ENCODE peak calls at places on chromosomes 13 and 19, in four cellular contexts. D is tibial nerve, C is GM06990, J is immature natural killer cell. M is an unnamed sample.

GRCh38 chr19:30240904-30241695 is 131.1 kb upstream of the ZNF536 start:
- DNase-seq in D (no peak), C (no peak), J (no peak), M (no peak)

GRCh38 chr13:42751693-42752092 is 29.7 kb upstream of the FAM216B start:
- DNase-seq in D (no peak), C (no peak), J (no peak), M (no peak)

GRCh38 chr13:55439450-55439849 is 1701.3 kb upstream of the PRR20A start:
- DNase-seq in D (no peak), C (no peak), J (no peak), M (no peak)

GRCh38 chr13:88602786-88603777 is 931.9 kb downstream of the SLITRK5 start:
- DNase-seq in D (no peak), C (no peak), J (no peak), M (no peak)

GRCh38 chr19:38729653-38730469 is 14.4 kb downstream of the CAPN12 start:
- DNase-seq in D (no peak), C (peak), J (peak), M (peak)

GRCh38 chr19:32526895-32527294 is 54.1 kb upstream of the PDCD5 start:
- DNase-seq in D (no peak), C (no peak), J (no peak), M (no peak)

GRCh38 chr13:43005460-43006236 is 13.6 kb upstream of the EPSTI1 start:
- DNase-seq in D (no peak), C (no peak), J (no peak), M (no peak)

GRCh38 chr19:6100284-6100915 is 9.9 kb downstream of the RFX2 start:
- DNase-seq in D (no peak), C (peak), J (peak), M (peak)

GRCh38 chr19:850221-850978 is 1.7 kb upstream of the ELANE start:
- DNase-seq in D (peak), C (no peak), J (no peak), M (no peak)

GRCh38 chr13:99975626-99976025 is 4.1 kb upstream of the ZIC5 start:
- DNase-seq in D (no peak), C (no peak), J (no peak), M (no peak)

GRCh38 chr19:6925801-6926751 is 38.7 kb downstream of the ADGRE1 start:
- DNase-seq in D (no peak), C (peak), J (no peak), M (peak)

GRCh38 chr19:38734426-38735256 is 9.6 kb downstream of the CAPN12 start:
- DNase-seq in D (no peak), C (peak), J (peak), M (peak)

GRCh38 chr13:94120878-94121277 is 358.6 kb downstream of the DCT start:
- DNase-seq in D (no peak), C (no peak), J (no peak), M (no peak)

GRCh38 chr13:112820318-112820717 is 130.5 kb downstream of the ATP11A start:
- DNase-seq in D (no peak), C (no peak), J (no peak), M (no peak)

GRCh38 chr13:61685683-61686013 is 270.0 kb upstream of the PCDH20 start:
- DNase-seq in D (no peak), C (no peak), J (no peak), M (no peak)

GRCh38 chr13:24071016-24071415 is 89.5 kb upstream of the SPATA13 start:
- DNase-seq in D (no peak), C (no peak), J (no peak), M (no peak)

GRCh38 chr13:33052446-33052845 is 36.2 kb downstream of the KL start:
- DNase-seq in D (no peak), C (no peak), J (no peak), M (no peak)

GRCh38 chr13:96632536-96633320 is 361.5 kb downstream of the OXGR1 start:
- DNase-seq in D (no peak), C (no peak), J (no peak), M (no peak)

GRCh38 chr13:26988059-26988769 is 183.4 kb downstream of the USP12 start:
- DNase-seq in D (no peak), C (no peak), J (no peak), M (no peak)

GRCh38 chr19:43768273-43769050 is 12.3 kb downstream of the KCNN4 start:
- DNase-seq in D (no peak), C (no peak), J (no peak), M (no peak)

GRCh38 chr19:3057275-3057714 is 5.0 kb downstream of the TLE5 start:
- DNase-seq in D (peak), C (no peak), J (no peak), M (no peak)

GRCh38 chr19:9877775-9878510 is 42.8 kb downstream of the PIN1 start:
- DNase-seq in D (no peak), C (no peak), J (no peak), M (no peak)

GRCh38 chr19:17751103-17751911 is at the start of gene FCHO1:
- DNase-seq in D (no peak), C (peak), J (peak), M (peak)

GRCh38 chr13:73898276-73898675 is 235.9 kb downstream of the KLF12 start:
- DNase-seq in D (no peak), C (no peak), J (no peak), M (no peak)

GRCh38 chr13:113125506-113126264 is 3.1 kb downstream of the F10 start:
- DNase-seq in D (no peak), C (no peak), J (no peak), M (no peak)

GRCh38 chr13:101058841-101059240 is 357.5 kb downstream of the NALCN start:
- DNase-seq in D (no peak), C (no peak), J (no peak), M (no peak)

GRCh38 chr13:107170270-107170931 is 602.5 kb upstream of the ARGLU1 start:
- DNase-seq in D (no peak), C (no peak), J (no peak), M (no peak)

GRCh38 chr19:2555422-2556220 is 79.7 kb downstream of the GADD45B start:
- DNase-seq in D (no peak), C (no peak), J (no peak), M (no peak)

GRCh38 chr13:39960206-39960605 is 304.7 kb downstream of the COG6 start:
- DNase-seq in D (no peak), C (no peak), J (no peak), M (no peak)

GRCh38 chr19:10699650-10700335 is 1.4 kb upstream of the QTRT1 start:
- DNase-seq in D (no peak), C (no peak), J (peak), M (peak)

GRCh38 chr13:112831196-112831595 is 137.8 kb upstream of the MCF2L start:
- DNase-seq in D (no peak), C (no peak), J (no peak), M (no peak)

GRCh38 chr19:37654833-37655688 is at the start of gene ZFP30:
- DNase-seq in D (peak), C (peak), J (peak), M (peak)

GRCh38 chr13:57588639-57589038 is 42.9 kb upstream of the PCDH17 start:
- DNase-seq in D (no peak), C (no peak), J (no peak), M (no peak)

GRCh38 chr13:45162821-45163220 is 38.0 kb downstream of the KCTD4 start:
- DNase-seq in D (no peak), C (no peak), J (no peak), M (no peak)

GRCh38 chr13:27020415-27020814 is 151.2 kb downstream of the USP12 start:
- DNase-seq in D (no peak), C (no peak), J (no peak), M (no peak)

GRCh38 chr13:38350114-38350617 is 515 bp downstream of the UFM1 start:
- DNase-seq in D (peak), C (no peak), J (no peak), M (peak)